ENCODE peak calls at places on chromosomes 1 and 21, in seven cellular contexts. One of them, this sample, is unnamed.

GRCh38 chr1:55938376-55938850 is 641.0 kb downstream of the PLPP3 start:
- DNase-seq in hepatocyte: no peak
- DNase-seq in NB4: no peak
- DNase-seq in esophagus muscularis mucosa: no peak
- DNase-seq in choroid plexus epithelial cell: no peak
- DNase-seq in pancreas: no peak
- DNase-seq in CD4-positive, alpha-beta T cell: no peak
- DNase-seq in this sample: no peak

GRCh38 chr1:165738794-165739193 is 29.9 kb downstream of the TMCO1 start:
- DNase-seq in hepatocyte: no peak
- DNase-seq in NB4: no peak
- DNase-seq in esophagus muscularis mucosa: no peak
- DNase-seq in choroid plexus epithelial cell: no peak
- DNase-seq in pancreas: no peak
- DNase-seq in CD4-positive, alpha-beta T cell: no peak
- DNase-seq in this sample: no peak

GRCh38 chr1:229436178-229436577 is 2.3 kb upstream of the ACTA1 start:
- DNase-seq in hepatocyte: no peak
- DNase-seq in NB4: no peak
- DNase-seq in esophagus muscularis mucosa: no peak
- DNase-seq in choroid plexus epithelial cell: no peak
- DNase-seq in pancreas: no peak
- DNase-seq in CD4-positive, alpha-beta T cell: no peak
- DNase-seq in this sample: no peak

GRCh38 chr21:31665397-31665796 is 5.9 kb downstream of the SOD1 start:
- DNase-seq in hepatocyte: no peak
- DNase-seq in NB4: peak
- DNase-seq in esophagus muscularis mucosa: no peak
- DNase-seq in choroid plexus epithelial cell: peak
- DNase-seq in pancreas: no peak
- DNase-seq in CD4-positive, alpha-beta T cell: no peak
- DNase-seq in this sample: no peak

GRCh38 chr1:159250817-159251216 is 46.1 kb downstream of the ACKR1 start:
- DNase-seq in hepatocyte: no peak
- DNase-seq in NB4: peak
- DNase-seq in esophagus muscularis mucosa: no peak
- DNase-seq in choroid plexus epithelial cell: no peak
- DNase-seq in pancreas: no peak
- DNase-seq in CD4-positive, alpha-beta T cell: no peak
- DNase-seq in this sample: no peak

GRCh38 chr1:220880726-220881506 is 1.7 kb downstream of the HLX start:
- DNase-seq in hepatocyte: peak
- DNase-seq in NB4: peak
- DNase-seq in esophagus muscularis mucosa: peak
- DNase-seq in choroid plexus epithelial cell: peak
- DNase-seq in pancreas: no peak
- DNase-seq in CD4-positive, alpha-beta T cell: no peak
- DNase-seq in this sample: peak

GRCh38 chr1:95013948-95014574 is 58.7 kb downstream of the ALG14 start:
- DNase-seq in hepatocyte: no peak
- DNase-seq in NB4: no peak
- DNase-seq in esophagus muscularis mucosa: no peak
- DNase-seq in choroid plexus epithelial cell: no peak
- DNase-seq in pancreas: no peak
- DNase-seq in CD4-positive, alpha-beta T cell: no peak
- DNase-seq in this sample: no peak

GRCh38 chr1:68327414-68327813 is 95.1 kb upstream of the WLS start:
- DNase-seq in hepatocyte: no peak
- DNase-seq in NB4: no peak
- DNase-seq in esophagus muscularis mucosa: no peak
- DNase-seq in choroid plexus epithelial cell: peak
- DNase-seq in pancreas: no peak
- DNase-seq in CD4-positive, alpha-beta T cell: no peak
- DNase-seq in this sample: no peak

GRCh38 chr21:15592271-15592860 is 137.4 kb upstream of the USP25 start:
- DNase-seq in hepatocyte: peak
- DNase-seq in NB4: peak
- DNase-seq in esophagus muscularis mucosa: no peak
- DNase-seq in choroid plexus epithelial cell: peak
- DNase-seq in pancreas: no peak
- DNase-seq in CD4-positive, alpha-beta T cell: no peak
- DNase-seq in this sample: no peak

GRCh38 chr1:59178803-59179202 is 118.1 kb upstream of the FGGY start:
- DNase-seq in hepatocyte: no peak
- DNase-seq in NB4: no peak
- DNase-seq in esophagus muscularis mucosa: peak
- DNase-seq in choroid plexus epithelial cell: no peak
- DNase-seq in pancreas: no peak
- DNase-seq in CD4-positive, alpha-beta T cell: no peak
- DNase-seq in this sample: no peak

GRCh38 chr1:30474818-30475200 is 248.6 kb downstream of the MATN1 start:
- DNase-seq in hepatocyte: no peak
- DNase-seq in NB4: no peak
- DNase-seq in esophagus muscularis mucosa: no peak
- DNase-seq in choroid plexus epithelial cell: no peak
- DNase-seq in pancreas: no peak
- DNase-seq in CD4-positive, alpha-beta T cell: no peak
- DNase-seq in this sample: no peak

GRCh38 chr1:14597343-14598006 is 1.0 kb upstream of the KAZN start:
- DNase-seq in hepatocyte: peak
- DNase-seq in NB4: peak
- DNase-seq in esophagus muscularis mucosa: no peak
- DNase-seq in choroid plexus epithelial cell: peak
- DNase-seq in pancreas: no peak
- DNase-seq in CD4-positive, alpha-beta T cell: no peak
- DNase-seq in this sample: no peak

GRCh38 chr21:38957575-38958340 is 152.0 kb downstream of the ETS2 start:
- DNase-seq in hepatocyte: no peak
- DNase-seq in NB4: no peak
- DNase-seq in esophagus muscularis mucosa: no peak
- DNase-seq in choroid plexus epithelial cell: no peak
- DNase-seq in pancreas: no peak
- DNase-seq in CD4-positive, alpha-beta T cell: no peak
- DNase-seq in this sample: no peak

GRCh38 chr1:66313446-66313845 is 220.5 kb upstream of the SGIP1 start:
- DNase-seq in hepatocyte: no peak
- DNase-seq in NB4: no peak
- DNase-seq in esophagus muscularis mucosa: no peak
- DNase-seq in choroid plexus epithelial cell: peak
- DNase-seq in pancreas: no peak
- DNase-seq in CD4-positive, alpha-beta T cell: no peak
- DNase-seq in this sample: no peak

GRCh38 chr21:43591468-43592050 is 67.7 kb downstream of the HSF2BP start:
- DNase-seq in hepatocyte: no peak
- DNase-seq in NB4: no peak
- DNase-seq in esophagus muscularis mucosa: no peak
- DNase-seq in choroid plexus epithelial cell: peak
- DNase-seq in pancreas: no peak
- DNase-seq in CD4-positive, alpha-beta T cell: no peak
- DNase-seq in this sample: no peak

GRCh38 chr1:43904660-43905551 is 28.7 kb upstream of the ARTN start:
- DNase-seq in hepatocyte: no peak
- DNase-seq in NB4: no peak
- DNase-seq in esophagus muscularis mucosa: no peak
- DNase-seq in choroid plexus epithelial cell: no peak
- DNase-seq in pancreas: no peak
- DNase-seq in CD4-positive, alpha-beta T cell: no peak
- DNase-seq in this sample: no peak

GRCh38 chr1:227888404-227889046 is 59.2 kb downstream of the WNT9A start:
- DNase-seq in hepatocyte: peak
- DNase-seq in NB4: no peak
- DNase-seq in esophagus muscularis mucosa: peak
- DNase-seq in choroid plexus epithelial cell: no peak
- DNase-seq in pancreas: no peak
- DNase-seq in CD4-positive, alpha-beta T cell: no peak
- DNase-seq in this sample: no peak

GRCh38 chr1:178536844-178537371 is 24.0 kb downstream of the TEX35 start:
- DNase-seq in hepatocyte: peak
- DNase-seq in NB4: no peak
- DNase-seq in esophagus muscularis mucosa: no peak
- DNase-seq in choroid plexus epithelial cell: peak
- DNase-seq in pancreas: no peak
- DNase-seq in CD4-positive, alpha-beta T cell: no peak
- DNase-seq in this sample: no peak

GRCh38 chr1:155017021-155017945 is 14.7 kb downstream of the ZBTB7B start:
- DNase-seq in hepatocyte: peak
- DNase-seq in NB4: peak
- DNase-seq in esophagus muscularis mucosa: peak
- DNase-seq in choroid plexus epithelial cell: peak
- DNase-seq in pancreas: peak
- DNase-seq in CD4-positive, alpha-beta T cell: peak
- DNase-seq in this sample: peak
- TF ChIP-seq CTCF in hepatocyte: peak
- TF ChIP-seq CTCF in NB4: peak
- TF ChIP-seq CTCF in esophagus muscularis mucosa: no peak
- TF ChIP-seq CTCF in choroid plexus epithelial cell: peak
- TF ChIP-seq CTCF in pancreas: peak
- TF ChIP-seq CTCF in CD4-positive, alpha-beta T cell: peak
- TF ChIP-seq CTCF in this sample: peak

GRCh38 chr1:58013237-58013636 is 533.3 kb downstream of the OMA1 start:
- DNase-seq in hepatocyte: no peak
- DNase-seq in NB4: peak
- DNase-seq in esophagus muscularis mucosa: no peak
- DNase-seq in choroid plexus epithelial cell: no peak
- DNase-seq in pancreas: no peak
- DNase-seq in CD4-positive, alpha-beta T cell: no peak
- DNase-seq in this sample: peak
- TF ChIP-seq CTCF in hepatocyte: peak
- TF ChIP-seq CTCF in NB4: no peak
- TF ChIP-seq CTCF in esophagus muscularis mucosa: no peak
- TF ChIP-seq CTCF in choroid plexus epithelial cell: no peak
- TF ChIP-seq CTCF in pancreas: no peak
- TF ChIP-seq CTCF in CD4-positive, alpha-beta T cell: no peak
- TF ChIP-seq CTCF in this sample: no peak

GRCh38 chr1:75257424-75257823 is 123.2 kb downstream of the LHX8 start:
- DNase-seq in hepatocyte: no peak
- DNase-seq in NB4: no peak
- DNase-seq in esophagus muscularis mucosa: no peak
- DNase-seq in choroid plexus epithelial cell: no peak
- DNase-seq in pancreas: no peak
- DNase-seq in CD4-positive, alpha-beta T cell: no peak
- DNase-seq in this sample: peak
- TF ChIP-seq CTCF in hepatocyte: no peak
- TF ChIP-seq CTCF in NB4: no peak
- TF ChIP-seq CTCF in esophagus muscularis mucosa: no peak
- TF ChIP-seq CTCF in choroid plexus epithelial cell: no peak
- TF ChIP-seq CTCF in pancreas: no peak
- TF ChIP-seq CTCF in CD4-positive, alpha-beta T cell: no peak
- TF ChIP-seq CTCF in this sample: peak

GRCh38 chr1:52368383-52369172 is 2.6 kb upstream of the CC2D1B start:
- DNase-seq in hepatocyte: peak
- DNase-seq in NB4: peak
- DNase-seq in esophagus muscularis mucosa: no peak
- DNase-seq in choroid plexus epithelial cell: peak
- DNase-seq in pancreas: peak
- DNase-seq in CD4-positive, alpha-beta T cell: peak
- DNase-seq in this sample: peak
- TF ChIP-seq CTCF in hepatocyte: peak
- TF ChIP-seq CTCF in NB4: no peak
- TF ChIP-seq CTCF in esophagus muscularis mucosa: peak
- TF ChIP-seq CTCF in choroid plexus epithelial cell: peak
- TF ChIP-seq CTCF in pancreas: no peak
- TF ChIP-seq CTCF in CD4-positive, alpha-beta T cell: no peak
- TF ChIP-seq CTCF in this sample: no peak

DNA sequence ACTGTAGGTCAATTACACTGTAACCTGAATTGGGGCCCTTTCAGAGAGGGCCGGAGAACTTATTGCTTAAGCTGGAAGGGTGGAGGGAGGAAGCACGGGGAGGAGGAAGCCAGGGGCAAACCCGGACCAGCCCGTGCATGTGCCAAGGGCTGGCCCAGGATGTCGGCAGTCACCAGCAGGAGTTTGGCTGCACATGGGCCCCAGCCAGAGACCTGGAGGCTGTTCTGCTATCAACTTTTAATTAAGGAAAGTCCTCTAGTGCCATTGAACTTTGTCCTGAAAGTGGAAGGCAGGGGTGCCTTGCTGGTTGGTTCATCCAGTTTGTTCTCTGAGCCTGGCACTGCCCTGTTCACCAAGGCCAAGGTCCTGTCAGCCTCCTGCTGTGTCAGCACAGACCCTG is 200.8 kb upstream of the VAMP3 start:
- DNase-seq in hepatocyte: no peak
- DNase-seq in NB4: no peak
- DNase-seq in esophagus muscularis mucosa: no peak
- DNase-seq in choroid plexus epithelial cell: no peak
- DNase-seq in pancreas: peak
- DNase-seq in CD4-positive, alpha-beta T cell: no peak
- DNase-seq in this sample: peak
- TF ChIP-seq CTCF in hepatocyte: no peak
- TF ChIP-seq CTCF in NB4: no peak
- TF ChIP-seq CTCF in esophagus muscularis mucosa: no peak
- TF ChIP-seq CTCF in choroid plexus epithelial cell: no peak
- TF ChIP-seq CTCF in pancreas: no peak
- TF ChIP-seq CTCF in CD4-positive, alpha-beta T cell: no peak
- TF ChIP-seq CTCF in this sample: no peak

GRCh38 chr21:35933466-35933865 is 126.9 kb downstream of the SETD4 start:
- DNase-seq in hepatocyte: peak
- DNase-seq in NB4: peak
- DNase-seq in esophagus muscularis mucosa: peak
- DNase-seq in choroid plexus epithelial cell: peak
- DNase-seq in pancreas: no peak
- DNase-seq in CD4-positive, alpha-beta T cell: no peak
- DNase-seq in this sample: no peak
- TF ChIP-seq CTCF in hepatocyte: peak
- TF ChIP-seq CTCF in NB4: no peak
- TF ChIP-seq CTCF in esophagus muscularis mucosa: peak
- TF ChIP-seq CTCF in choroid plexus epithelial cell: peak
- TF ChIP-seq CTCF in pancreas: no peak
- TF ChIP-seq CTCF in CD4-positive, alpha-beta T cell: no peak
- TF ChIP-seq CTCF in this sample: no peak

GRCh38 chr1:27203946-27204345 is 30.5 kb upstream of the WDTC1 start:
- DNase-seq in hepatocyte: no peak
- DNase-seq in NB4: no peak
- DNase-seq in esophagus muscularis mucosa: no peak
- DNase-seq in choroid plexus epithelial cell: peak
- DNase-seq in pancreas: no peak
- DNase-seq in CD4-positive, alpha-beta T cell: no peak
- DNase-seq in this sample: no peak
- TF ChIP-seq CTCF in hepatocyte: no peak
- TF ChIP-seq CTCF in NB4: no peak
- TF ChIP-seq CTCF in esophagus muscularis mucosa: no peak
- TF ChIP-seq CTCF in choroid plexus epithelial cell: no peak
- TF ChIP-seq CTCF in pancreas: no peak
- TF ChIP-seq CTCF in CD4-positive, alpha-beta T cell: no peak
- TF ChIP-seq CTCF in this sample: no peak

GRCh38 chr1:7576946-7577657 is 194.0 kb upstream of the VAMP3 start:
- DNase-seq in hepatocyte: peak
- DNase-seq in NB4: no peak
- DNase-seq in esophagus muscularis mucosa: no peak
- DNase-seq in choroid plexus epithelial cell: peak
- DNase-seq in pancreas: peak
- DNase-seq in CD4-positive, alpha-beta T cell: no peak
- DNase-seq in this sample: peak
- TF ChIP-seq CTCF in hepatocyte: peak
- TF ChIP-seq CTCF in NB4: no peak
- TF ChIP-seq CTCF in esophagus muscularis mucosa: no peak
- TF ChIP-seq CTCF in choroid plexus epithelial cell: peak
- TF ChIP-seq CTCF in pancreas: no peak
- TF ChIP-seq CTCF in CD4-positive, alpha-beta T cell: no peak
- TF ChIP-seq CTCF in this sample: no peak